ENCODE peak calls at places on chromosomes 4 and X, in eight cellular contexts. Y is cardiac muscle cell, K is cardiac fibroblast, D is tibial artery, F is fibroblast of lung, L is tibial nerve, O is astrocyte, Z is neural progenitor cell. C is an unnamed sample.

GRCh38 chr4:16196482-16197393 is 29.5 kb downstream of the TAPT1 start:
- DNase-seq in Y (peak), K (peak), D (no peak), F (peak), L (no peak), O (peak), Z (peak), C (peak)

GRCh38 chr4:19850909-19851308 is 400.8 kb upstream of the SLIT2 start:
- DNase-seq in Y (no peak), K (peak), D (no peak), F (peak), L (no peak), O (peak), Z (no peak), C (peak)

GRCh38 chrX:13283512-13283911 is 36.3 kb downstream of the ATXN3L start:
- DNase-seq in Y (no peak), K (peak), D (no peak), F (peak), L (no peak), O (peak), Z (peak), C (peak)

GRCh38 chr4:575281-576141 is 584 bp downstream of the TMEM271 start:
- DNase-seq in Y (peak), K (peak), D (no peak), F (peak), L (no peak), O (peak), Z (peak), C (peak)

GRCh38 chr4:52982246-52982950 is 120.3 kb downstream of the RASL11B start:
- DNase-seq in Y (peak), K (peak), D (no peak), F (peak), L (no peak), O (peak), Z (peak), C (peak)

GRCh38 chr4:102151696-102152095 is 193.6 kb downstream of the SLC39A8 start:
- DNase-seq in Y (no peak), K (no peak), D (no peak), F (no peak), L (no peak), O (no peak), Z (no peak), C (no peak)

GRCh38 chr4:13289391-13289790 is 194.7 kb downstream of the RAB28 start:
- DNase-seq in Y (no peak), K (peak), D (no peak), F (peak), L (no peak), O (peak), Z (no peak), C (peak)

GRCh38 chr4:145825255-145825654 is 113.4 kb downstream of the ZNF827 start:
- DNase-seq in Y (no peak), K (no peak), D (no peak), F (no peak), L (no peak), O (no peak), Z (no peak), C (no peak)

GRCh38 chrX:18377802-18378201 is 23.3 kb upstream of the SCML2 start:
- DNase-seq in Y (peak), K (peak), D (no peak), F (no peak), L (peak), O (no peak), Z (peak), C (peak)

GRCh38 chr4:189897667-189898066 is 43.0 kb upstream of the FRG1 start:
- DNase-seq in Y (no peak), K (no peak), D (no peak), F (no peak), L (no peak), O (no peak), Z (no peak), C (no peak)

GRCh38 chr4:151887151-151887815 is 126.5 kb upstream of the GATB start:
- DNase-seq in Y (no peak), K (peak), D (no peak), F (peak), L (no peak), O (peak), Z (no peak), C (peak)

GRCh38 chrX:104391905-104392304 is 137.2 kb upstream of the ESX1 start:
- DNase-seq in Y (no peak), K (no peak), D (no peak), F (no peak), L (no peak), O (no peak), Z (peak), C (no peak)

GRCh38 chr4:147730333-147730732 is 1.6 kb upstream of the ARHGAP10 start:
- DNase-seq in Y (no peak), K (no peak), D (no peak), F (no peak), L (no peak), O (no peak), Z (peak), C (no peak)
- TF ChIP-seq CTCF in Y (no peak), K (no peak), D (no peak), F (peak), L (peak), O (no peak), Z (peak), C (peak)

GRCh38 chrX:139063364-139063763 is 351.8 kb upstream of the FGF13 start:
- DNase-seq in Y (no peak), K (no peak), D (no peak), F (no peak), L (no peak), O (no peak), Z (no peak), C (no peak)

GRCh38 chrX:139058831-139059495 is 347.4 kb upstream of the FGF13 start:
- DNase-seq in Y (no peak), K (no peak), D (no peak), F (peak), L (no peak), O (peak), Z (no peak), C (no peak)
- H3K4me3 ChIP-seq in Y (no peak), K (no peak), D (no peak), F (no peak), L (no peak), O (no peak), Z (no peak), C (no peak)

GRCh38 chr4:25756503-25756902 is 100.9 kb downstream of the SLC34A2 start:
- DNase-seq in Y (no peak), K (no peak), D (no peak), F (peak), L (no peak), O (no peak), Z (peak), C (no peak)

GRCh38 chr4:25757452-25757851 is 101.8 kb downstream of the SLC34A2 start:
- DNase-seq in Y (no peak), K (no peak), D (no peak), F (no peak), L (no peak), O (no peak), Z (no peak), C (no peak)

GRCh38 chr4:25760048-25760447 is 102.7 kb downstream of the SEL1L3 start:
- DNase-seq in Y (no peak), K (no peak), D (no peak), F (no peak), L (no peak), O (no peak), Z (no peak), C (no peak)

GRCh38 chr4:25759101-25759500 is 103.5 kb downstream of the SLC34A2 start:
- DNase-seq in Y (no peak), K (no peak), D (no peak), F (no peak), L (no peak), O (no peak), Z (no peak), C (no peak)

GRCh38 chr4:25760518-25761157 is 102.2 kb downstream of the SEL1L3 start:
- DNase-seq in Y (no peak), K (peak), D (no peak), F (no peak), L (no peak), O (no peak), Z (no peak), C (peak)
- TF ChIP-seq CTCF in Y (no peak), K (no peak), D (no peak), F (no peak), L (no peak), O (no peak), Z (no peak), C (no peak)

GRCh38 chrX:129653181-129653984 is 1.4 kb downstream of the APLN start:
- DNase-seq in Y (no peak), K (no peak), D (no peak), F (no peak), L (no peak), O (no peak), Z (no peak), C (no peak)
- H3K4me3 ChIP-seq in Y (no peak), K (peak), D (peak), F (no peak), L (peak), O (no peak), Z (peak), C (no peak)

DNA sequence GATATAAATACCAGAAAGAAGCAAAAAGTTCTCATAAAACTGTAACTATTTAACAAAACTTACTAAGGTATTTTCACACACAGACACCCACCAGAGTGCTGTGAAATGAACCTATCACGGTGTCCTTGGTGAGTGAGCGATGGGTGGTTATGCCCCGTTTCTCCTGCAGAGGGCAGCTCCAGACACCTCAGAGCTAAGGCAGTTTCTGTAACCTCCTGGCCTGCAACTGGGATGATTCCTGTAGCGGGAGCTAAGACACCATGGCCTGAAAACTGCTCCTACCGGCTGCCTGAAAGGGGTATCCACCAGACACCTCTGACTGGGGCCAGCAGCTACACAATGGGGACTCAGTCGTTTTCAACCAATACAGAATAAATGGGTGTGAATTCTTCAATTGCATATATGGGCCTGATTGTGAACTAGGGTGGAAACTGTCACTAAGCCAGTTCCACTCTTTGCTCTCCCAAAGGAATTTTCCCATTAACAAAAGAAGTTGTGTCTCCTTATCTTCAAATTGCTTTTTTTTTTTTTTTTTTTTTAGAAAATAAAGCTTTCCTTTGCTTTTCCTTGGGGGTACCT is 2375.8 kb upstream of the TENM3 start:
- DNase-seq in Y (peak), K (peak), D (no peak), F (peak), L (peak), O (peak), Z (peak), C (no peak)
- TF ChIP-seq CTCF in Y (no peak), K (peak), D (no peak), F (peak), L (no peak), O (peak), Z (peak), C (no peak)